ENCODE peak calls at places on chromosomes 11 and 22, in four cellular contexts. T, A, Y and M are unnamed samples.

GRCh38 chr11:334264-335033 is 13.8 kb upstream of the IFITM3 start:
- DNase-seq in T (no peak), A (peak), Y (peak), M (peak)

GRCh38 chr11:134558916-134559616 is 147.0 kb upstream of the B3GAT1 start:
- DNase-seq in T (no peak), A (no peak), Y (no peak), M (no peak)

GRCh38 chr11:104333977-104334376 is 170.0 kb upstream of the PDGFD start:
- DNase-seq in T (no peak), A (no peak), Y (no peak), M (peak)

GRCh38 chr22:24091551-24092420 is 80.7 kb downstream of the CABIN1 start:
- DNase-seq in T (no peak), A (no peak), Y (no peak), M (no peak)

GRCh38 chr11:61413496-61413895 is 16.3 kb downstream of the CPSF7 start:
- DNase-seq in T (no peak), A (peak), Y (peak), M (peak)

GRCh38 chr11:45736424-45736823 is 68.5 kb upstream of the SLC35C1 start:
- DNase-seq in T (no peak), A (peak), Y (peak), M (peak)

GRCh38 chr22:38982008-38982927 is at the start of gene APOBEC3B:
- DNase-seq in T (peak), A (peak), Y (peak), M (peak)

GRCh38 chr22:35140879-35141745 is 75.2 kb downstream of the ISX start:
- DNase-seq in T (no peak), A (no peak), Y (no peak), M (no peak)

GRCh38 chr11:64751136-64751535 is 7.2 kb upstream of the RASGRP2 start:
- DNase-seq in T (no peak), A (no peak), Y (no peak), M (no peak)

GRCh38 chr11:8091671-8092070 is 10.7 kb downstream of the TUB start:
- DNase-seq in T (no peak), A (no peak), Y (no peak), M (no peak)

GRCh38 chr11:27757953-27758352 is 57.7 kb upstream of the BDNF start:
- DNase-seq in T (peak), A (peak), Y (peak), M (peak)

GRCh38 chr11:47035108-47035507 is 98.5 kb downstream of the CSTPP1 start:
- DNase-seq in T (no peak), A (no peak), Y (no peak), M (no peak)

GRCh38 chr11:15468471-15468870 is 353.7 kb downstream of the INSC start:
- DNase-seq in T (no peak), A (no peak), Y (peak), M (no peak)

GRCh38 chr11:121672630-121673487 is 220.1 kb upstream of the SORL1-AS1 start:
- DNase-seq in T (no peak), A (peak), Y (peak), M (peak)

GRCh38 chr11:74312321-74312720 is 881 bp upstream of the P4HA3 start:
- DNase-seq in T (no peak), A (no peak), Y (no peak), M (peak)

GRCh38 chr22:46336119-46337078 is 885 bp downstream of the TRMU start:
- DNase-seq in T (no peak), A (peak), Y (peak), M (no peak)

GRCh38 chr11:34169664-34170063 is 64.2 kb downstream of the NAT10 start:
- DNase-seq in T (no peak), A (no peak), Y (no peak), M (no peak)

GRCh38 chr11:6736495-6737121 is 35.2 kb downstream of the OR2AG2 start:
- DNase-seq in T (no peak), A (peak), Y (no peak), M (peak)

GRCh38 chr22:35376728-35377472 is 4.0 kb upstream of the HMOX1 start:
- DNase-seq in T (peak), A (peak), Y (peak), M (peak)

GRCh38 chr11:78212586-78213371 is 24.1 kb downstream of the USP35 start:
- DNase-seq in T (no peak), A (peak), Y (peak), M (peak)

GRCh38 chr22:29626497-29627195 is 23.2 kb downstream of the NF2 start:
- DNase-seq in T (peak), A (peak), Y (peak), M (peak)

GRCh38 chr11:132670921-132671675 is 861.2 kb downstream of the OPCML start:
- DNase-seq in T (no peak), A (no peak), Y (no peak), M (no peak)

GRCh38 chr22:49586873-49587272 is 240.8 kb downstream of the BRD1 start:
- DNase-seq in T (no peak), A (no peak), Y (no peak), M (no peak)

GRCh38 chr11:8384199-8384821 is 120.6 kb upstream of the LMO1 start:
- DNase-seq in T (no peak), A (peak), Y (peak), M (peak)

GRCh38 chr22:23984430-23984829 is 4.5 kb downstream of the GSTT2 start:
- DNase-seq in T (no peak), A (peak), Y (peak), M (peak)

GRCh38 chr11:64865286-64866172 is 12.9 kb downstream of the EHD1 start:
- DNase-seq in T (no peak), A (peak), Y (peak), M (peak)

GRCh38 chr11:73359930-73360742 is 16.1 kb upstream of the RELT start:
- DNase-seq in T (no peak), A (peak), Y (peak), M (peak)

GRCh38 chr11:62572431-62572830 is 1.3 kb downstream of the EEF1G start:
- DNase-seq in T (no peak), A (no peak), Y (no peak), M (no peak)

GRCh38 chr22:41249442-41249841 is 8.7 kb upstream of the CHADL start:
- DNase-seq in T (no peak), A (no peak), Y (no peak), M (no peak)

GRCh38 chr11:62654297-62654696 is 1.2 kb upstream of the INTS5 start:
- DNase-seq in T (no peak), A (no peak), Y (no peak), M (no peak)

GRCh38 chr22:36151006-36151595 is 9.5 kb downstream of the APOL3 start:
- DNase-seq in T (no peak), A (peak), Y (peak), M (peak)

GRCh38 chr22:20864186-20864908 is 5.5 kb downstream of the SNAP29 start:
- DNase-seq in T (no peak), A (no peak), Y (no peak), M (peak)

DNA sequence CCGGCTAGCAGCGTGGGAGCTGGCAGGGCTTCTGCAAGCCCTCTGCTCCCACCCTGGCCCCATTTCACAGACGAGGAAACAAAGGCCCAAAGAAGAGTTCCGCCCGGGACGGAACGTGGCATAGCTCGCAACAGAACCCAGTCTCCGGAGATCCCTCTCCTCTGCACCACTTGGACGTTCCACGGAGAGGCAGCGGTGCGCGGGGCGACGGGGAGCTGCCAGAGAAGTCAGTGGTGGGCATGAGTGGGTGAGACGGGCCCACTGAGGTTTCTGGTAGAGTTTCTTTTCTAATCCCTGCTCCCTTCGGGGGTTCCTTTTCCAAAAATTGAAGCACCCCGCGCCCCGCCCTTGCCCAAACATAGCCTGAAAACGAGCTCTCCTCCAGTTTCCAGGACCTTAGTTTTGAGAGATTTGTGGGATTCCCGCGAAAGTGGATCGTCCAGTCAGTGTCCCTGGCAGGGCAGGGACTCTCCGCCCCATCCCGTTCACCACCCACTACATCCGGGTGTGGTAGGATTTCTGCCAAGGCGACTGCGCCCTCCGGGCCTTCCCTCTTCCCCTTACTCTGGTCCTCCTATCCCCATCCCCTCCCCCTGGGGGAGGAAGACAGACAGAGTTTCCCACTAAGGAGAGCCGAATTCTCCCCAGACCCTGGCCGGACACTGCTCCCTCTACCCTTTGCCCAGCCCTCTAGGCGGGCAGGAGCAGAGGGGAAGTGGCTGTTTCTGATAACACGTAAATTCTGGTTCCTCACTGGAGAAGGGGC is 764 bp upstream of the NECTIN1 start:
- DNase-seq in T (peak), A (peak), Y (peak), M (peak)
- TF ChIP-seq CTCF in T (no peak), A (peak), Y (no peak), M (no peak)

DNA sequence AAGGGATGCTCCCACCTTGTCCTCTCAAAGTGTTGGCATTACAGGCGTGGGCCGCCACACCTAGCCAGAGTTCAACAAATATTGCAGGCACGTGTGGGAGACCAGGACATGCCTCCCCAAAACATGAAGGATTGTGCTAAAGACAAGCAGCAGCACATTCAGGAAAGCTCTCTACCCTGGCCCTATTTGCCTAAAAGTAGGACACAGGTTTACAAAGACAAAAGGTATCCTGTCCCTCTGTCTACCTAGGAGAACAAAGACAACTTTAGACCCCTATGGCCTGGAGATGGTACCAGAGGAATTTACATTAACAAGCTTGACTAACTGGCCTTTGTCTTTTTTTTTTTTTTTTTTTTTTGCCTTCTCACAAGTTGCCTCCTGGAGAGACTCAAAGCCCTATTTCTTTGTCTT is 904 bp upstream of the ACCS start:
- DNase-seq in T (no peak), A (no peak), Y (no peak), M (no peak)
- H3K4me3 ChIP-seq in T (no peak), A (no peak), Y (no peak), M (no peak)

GRCh38 chr11:77187776-77188175 is 59.7 kb downstream of the MYO7A start:
- DNase-seq in T (no peak), A (no peak), Y (no peak), M (no peak)

GRCh38 chr11:77187105-77187750 is 59.2 kb downstream of the MYO7A start:
- DNase-seq in T (no peak), A (no peak), Y (no peak), M (no peak)

GRCh38 chr11:77188912-77189491 is 61.0 kb downstream of the MYO7A start:
- DNase-seq in T (no peak), A (no peak), Y (no peak), M (no peak)

GRCh38 chr11:77189588-77190210 is 61.7 kb downstream of the MYO7A start:
- DNase-seq in T (no peak), A (no peak), Y (no peak), M (no peak)

DNA sequence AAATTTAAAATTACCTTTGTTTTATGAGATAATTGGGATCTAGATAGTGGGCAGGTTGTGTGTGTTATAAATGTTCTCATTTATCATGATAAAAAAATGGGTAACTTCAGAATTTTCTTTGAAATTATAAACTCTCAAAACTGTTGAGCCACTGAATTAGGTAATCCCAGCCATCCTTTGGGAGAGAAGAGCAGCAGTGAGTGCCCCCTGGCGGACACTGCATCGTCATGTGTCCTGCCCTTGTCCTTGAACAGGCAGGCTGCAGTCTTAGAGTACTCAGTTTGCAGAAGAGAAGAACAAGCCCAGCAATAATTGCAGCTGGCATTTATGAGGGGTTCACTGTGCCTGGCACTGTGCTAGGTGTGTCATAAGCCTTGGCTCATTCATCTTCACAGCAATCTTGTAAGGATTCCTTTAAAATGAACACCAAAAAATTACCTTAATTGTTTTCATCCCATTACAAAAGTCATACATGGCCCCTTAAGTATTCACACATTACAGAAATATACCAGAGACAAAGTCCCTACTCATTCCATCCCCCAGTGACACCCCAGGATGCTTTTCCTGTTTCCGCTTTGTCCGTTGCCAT is 60.4 kb downstream of the MYO7A start:
- DNase-seq in T (peak), A (peak), Y (peak), M (peak)
- TF ChIP-seq CTCF in T (peak), A (peak), Y (peak), M (peak)

GRCh38 chr11:13480198-13480597 is 15.6 kb downstream of the PTH start:
- DNase-seq in T (no peak), A (no peak), Y (no peak), M (no peak)
- H3K4me3 ChIP-seq in T (no peak), A (no peak), Y (no peak), M (no peak)

GRCh38 chr11:68796779-68797178 is 44.9 kb downstream of the CPT1A start:
- DNase-seq in T (no peak), A (no peak), Y (no peak), M (no peak)
- TF ChIP-seq CTCF in T (no peak), A (no peak), Y (no peak), M (no peak)

GRCh38 chr11:128472128-128473110 is 114.9 kb downstream of the ETS1 start:
- DNase-seq in T (no peak), A (peak), Y (peak), M (peak)
- H3K4me3 ChIP-seq in T (no peak), A (no peak), Y (no peak), M (no peak)